ENCODE peak calls at places on chromosomes 6 and 20, in four cellular contexts. G is endothelial cell; W is iris pigment epithelial cell; U is activated CD4-positive, alpha-beta T cell treated with anti-CD3 and anti-CD28 coated beads, Interleukin-2, amount 50 U/mL, for 48 hours. B is an unnamed sample.

GRCh38 chr6:157532963-157533362 is 152.0 kb downstream of the ZDHHC14 start:
- DNase-seq in W (no peak), U (no peak), G (no peak), B (no peak)

GRCh38 chr6:26234421-26235239 is 130.4 kb upstream of the BTN3A2 start:
- DNase-seq in W (peak), G (peak), U (peak), B (peak)

GRCh38 chr6:33207569-33208088 is 671 bp upstream of the RING1 start:
- DNase-seq in G (peak), U (no peak), W (peak), B (no peak)

GRCh38 chr6:77456531-77457248 is 6.6 kb downstream of the HTR1B start:
- DNase-seq in U (no peak), W (peak), G (no peak), B (no peak)

GRCh38 chr20:341682-342081 is 5.2 kb upstream of the NRSN2 start:
- DNase-seq in U (peak), G (no peak), W (peak), B (no peak)

GRCh38 chr6:131041814-131042213 is 21.2 kb downstream of the EPB41L2 start:
- DNase-seq in U (no peak), W (no peak), G (no peak), B (no peak)

GRCh38 chr6:88165877-88166492 is at the start of gene CNR1:
- DNase-seq in W (no peak), U (peak), G (peak), B (peak)

GRCh38 chr6:1426416-1426815 is 37.0 kb downstream of the FOXF2 start:
- DNase-seq in G (no peak), U (no peak), W (no peak), B (no peak)

GRCh38 chr6:43013020-43013842 is 515 bp downstream of the MEA1 start:
- DNase-seq in U (no peak), W (peak), G (no peak), B (peak)

GRCh38 chr6:7137335-7138106 is 29.8 kb downstream of the RREB1 start:
- DNase-seq in W (peak), G (no peak), U (peak), B (peak)

GRCh38 chr6:2563635-2564034 is 187.1 kb downstream of the MYLK4 start:
- DNase-seq in U (peak), G (no peak), W (peak), B (no peak)

GRCh38 chr6:16873698-16874097 is 112.4 kb upstream of the ATXN1 start:
- DNase-seq in U (no peak), G (no peak), W (no peak), B (no peak)

GRCh38 chr6:132264101-132264500 is 137.2 kb downstream of the MOXD1 start:
- DNase-seq in U (no peak), G (no peak), W (no peak), B (no peak)

GRCh38 chr20:9407805-9408421 is 106.5 kb upstream of the LAMP5 start:
- DNase-seq in G (peak), W (peak), U (peak), B (peak)

GRCh38 chr20:10040070-10040970 is 5.5 kb downstream of the ANKEF1 start:
- DNase-seq in U (no peak), G (no peak), W (peak), B (no peak)

GRCh38 chr6:135537782-135538301 is 40.3 kb upstream of the AHI1 start:
- DNase-seq in G (no peak), W (peak), U (peak), B (no peak)

GRCh38 chr20:1154224-1154623 is 30.6 kb downstream of the TMEM74B start:
- DNase-seq in U (no peak), W (no peak), G (no peak), B (no peak)

GRCh38 chr6:30914854-30915590 is 984 bp downstream of the VARS2 start:
- DNase-seq in G (no peak), U (peak), W (no peak), B (no peak)

GRCh38 chr20:47786763-47787107 is 1.5 kb upstream of the SULF2 start:
- DNase-seq in W (no peak), U (no peak), G (no peak), B (no peak)

GRCh38 chr6:91045152-91045551 is 458.3 kb upstream of the MAP3K7 start:
- DNase-seq in U (no peak), W (no peak), G (no peak), B (no peak)

GRCh38 chr6:170202416-170203135 is 88.3 kb downstream of the DLL1 start:
- DNase-seq in W (no peak), G (no peak), U (no peak), B (no peak)

B was measured in NAMALWA.